ENCODE peak calls at places on chromosome 10, in eight cellular contexts. H, J, C, E, A, K, T and I are unnamed samples.

GRCh38 chr10:131536676-131537075 is 225.2 kb upstream of the TCERG1L start:
- DNase-seq in H (no peak), J (no peak), C (no peak), E (no peak), A (no peak), K (no peak), T (no peak), I (no peak)

GRCh38 chr10:6580279-6581029 is 378 bp upstream of the PRKCQ start:
- DNase-seq in H (peak; percentile 86), J (peak; percentile 87), C (peak; percentile 8), E (peak; percentile 54), A (peak; percentile 86), K (peak; percentile 70), T (peak; percentile 94), I (peak; percentile 81)

GRCh38 chr10:28125701-28126100 is 126.8 kb upstream of the ODAD2 start:
- DNase-seq in H (no peak), J (peak; percentile 56), C (peak; percentile 48), E (peak; percentile 76), A (no peak), K (no peak), T (no peak), I (no peak)

GRCh38 chr10:15712903-15713302 is 6.8 kb downstream of the ITGA8 start:
- DNase-seq in H (no peak), J (peak; percentile 39), C (no peak), E (peak; percentile 27), A (no peak), K (no peak), T (no peak), I (no peak)

GRCh38 chr10:100746413-100746931 is 1.1 kb downstream of the PAX2 start:
- DNase-seq in H (no peak), J (no peak), C (no peak), E (no peak), A (no peak), K (no peak), T (no peak), I (no peak)

GRCh38 chr10:58189269-58189668 is 78.4 kb downstream of the IPMK start:
- DNase-seq in H (no peak), J (peak; percentile 70), C (peak; percentile 30), E (peak; percentile 92), A (no peak), K (no peak), T (peak; percentile 10), I (no peak)

GRCh38 chr10:133162178-133162909 is 2.3 kb downstream of the KNDC1 start:
- DNase-seq in H (no peak), J (no peak), C (no peak), E (no peak), A (no peak), K (no peak), T (no peak), I (no peak)

GRCh38 chr10:58335306-58336005 is 650 bp downstream of the UBE2D1 start:
- DNase-seq in H (peak; percentile 25), J (peak; percentile 69), C (no peak), E (peak; percentile 54), A (peak; percentile 10), K (no peak), T (no peak), I (peak; percentile 26)

GRCh38 chr10:8410506-8410905 is 356.0 kb downstream of the GATA3 start:
- DNase-seq in H (no peak), J (no peak), C (no peak), E (no peak), A (no peak), K (no peak), T (no peak), I (no peak)

GRCh38 chr10:104085801-104086400 is at the start of gene COL17A1:
- DNase-seq in H (no peak), J (no peak), C (no peak), E (no peak), A (no peak), K (no peak), T (no peak), I (no peak)